ENCODE peak calls at places on chromosomes 7 and 10, in five cellular contexts. One of them, this sample, is unnamed.

GRCh38 chr7:43522406-43523156 is 60.3 kb upstream of the STK17A start:
- DNase-seq in HepG2: no peak
- DNase-seq in kidney: no peak
- DNase-seq in hepatocyte: no peak
- DNase-seq in neuronal stem cell: no peak
- DNase-seq in this sample: peak

GRCh38 chr7:35605760-35606159 is 89.2 kb downstream of the HERPUD2 start:
- DNase-seq in hepatocyte: no peak
- DNase-seq in HepG2: no peak
- DNase-seq in neuronal stem cell: no peak
- DNase-seq in kidney: no peak
- DNase-seq in this sample: no peak

GRCh38 chr10:21265622-21266021 is 259.9 kb downstream of the SKIDA1 start:
- DNase-seq in kidney: no peak
- DNase-seq in hepatocyte: no peak
- DNase-seq in HepG2: peak
- DNase-seq in neuronal stem cell: no peak
- DNase-seq in this sample: no peak

GRCh38 chr7:140526901-140527664 is 47.8 kb upstream of the MKRN1 start:
- DNase-seq in kidney: no peak
- DNase-seq in HepG2: no peak
- DNase-seq in hepatocyte: no peak
- DNase-seq in neuronal stem cell: no peak
- DNase-seq in this sample: no peak

GRCh38 chr10:124701435-124701834 is 42.7 kb downstream of the FAM53B start:
- DNase-seq in kidney: peak
- DNase-seq in neuronal stem cell: no peak
- DNase-seq in HepG2: no peak
- DNase-seq in hepatocyte: no peak
- DNase-seq in this sample: no peak

GRCh38 chr7:155207335-155208002 is 90.2 kb upstream of the INSIG1 start:
- DNase-seq in neuronal stem cell: no peak
- DNase-seq in HepG2: no peak
- DNase-seq in hepatocyte: no peak
- DNase-seq in kidney: no peak
- DNase-seq in this sample: no peak

GRCh38 chr7:1758859-1759521 is 88.9 kb downstream of the ELFN1 start:
- DNase-seq in hepatocyte: no peak
- DNase-seq in neuronal stem cell: no peak
- DNase-seq in HepG2: no peak
- DNase-seq in kidney: peak
- DNase-seq in this sample: no peak

GRCh38 chr7:8433477-8434289 is at the start of gene NXPH1:
- DNase-seq in hepatocyte: peak
- DNase-seq in neuronal stem cell: peak
- DNase-seq in kidney: peak
- DNase-seq in HepG2: peak
- DNase-seq in this sample: no peak

GRCh38 chr7:112770051-112770450 is 20.1 kb downstream of the TMEM168 start:
- DNase-seq in hepatocyte: peak
- DNase-seq in HepG2: no peak
- DNase-seq in neuronal stem cell: no peak
- DNase-seq in kidney: no peak
- DNase-seq in this sample: peak

GRCh38 chr10:50577681-50578350 is 45.9 kb downstream of the SGMS1 start:
- DNase-seq in neuronal stem cell: no peak
- DNase-seq in hepatocyte: peak
- DNase-seq in kidney: no peak
- DNase-seq in HepG2: no peak
- DNase-seq in this sample: peak

GRCh38 chr10:28692050-28692449 is 14.7 kb downstream of the BAMBI start:
- DNase-seq in kidney: no peak
- DNase-seq in HepG2: no peak
- DNase-seq in neuronal stem cell: no peak
- DNase-seq in hepatocyte: no peak
- DNase-seq in this sample: no peak

GRCh38 chr7:92763636-92764423 is 72.5 kb downstream of the CDK6 start:
- DNase-seq in hepatocyte: peak
- DNase-seq in kidney: no peak
- DNase-seq in neuronal stem cell: no peak
- DNase-seq in HepG2: peak
- DNase-seq in this sample: peak

GRCh38 chr7:2460641-2461040 is 15.6 kb downstream of the GRIFIN start:
- DNase-seq in kidney: no peak
- DNase-seq in HepG2: no peak
- DNase-seq in neuronal stem cell: no peak
- DNase-seq in hepatocyte: no peak
- DNase-seq in this sample: no peak

GRCh38 chr10:84097787-84098353 is 41.4 kb upstream of the GHITM start:
- DNase-seq in neuronal stem cell: peak
- DNase-seq in HepG2: no peak
- DNase-seq in kidney: no peak
- DNase-seq in hepatocyte: peak
- DNase-seq in this sample: no peak

GRCh38 chr7:78099715-78100477 is 301.3 kb downstream of the PHTF2 start:
- DNase-seq in hepatocyte: no peak
- DNase-seq in kidney: no peak
- DNase-seq in neuronal stem cell: no peak
- DNase-seq in HepG2: no peak
- DNase-seq in this sample: no peak

GRCh38 chr10:124614003-124614659 is 130.0 kb downstream of the FAM53B start:
- DNase-seq in kidney: no peak
- DNase-seq in neuronal stem cell: no peak
- DNase-seq in hepatocyte: no peak
- DNase-seq in HepG2: no peak
- DNase-seq in this sample: no peak

GRCh38 chr7:143408686-143409551 is at the start of gene EPHA1:
- DNase-seq in neuronal stem cell: no peak
- DNase-seq in hepatocyte: peak
- DNase-seq in kidney: peak
- DNase-seq in HepG2: no peak
- DNase-seq in this sample: no peak

GRCh38 chr10:27242951-27243551 is 2.5 kb upstream of the ACBD5 start:
- DNase-seq in neuronal stem cell: peak
- DNase-seq in hepatocyte: peak
- DNase-seq in kidney: no peak
- DNase-seq in HepG2: peak
- DNase-seq in this sample: peak

GRCh38 chr7:38222481-38223096 is 44.5 kb downstream of the STARD3NL start:
- DNase-seq in kidney: no peak
- DNase-seq in hepatocyte: peak
- DNase-seq in HepG2: peak
- DNase-seq in neuronal stem cell: peak
- DNase-seq in this sample: peak

GRCh38 chr7:43071604-43072003 is 40.8 kb upstream of the HECW1 start:
- DNase-seq in kidney: no peak
- DNase-seq in HepG2: no peak
- DNase-seq in neuronal stem cell: peak
- DNase-seq in hepatocyte: peak
- DNase-seq in this sample: peak

GRCh38 chr10:17431871-17432311 is 22.5 kb downstream of the ST8SIA6 start:
- DNase-seq in neuronal stem cell: no peak
- DNase-seq in kidney: no peak
- DNase-seq in HepG2: no peak
- DNase-seq in hepatocyte: no peak
- DNase-seq in this sample: no peak

GRCh38 chr7:27184342-27185012 is 555 bp downstream of the HOXA11 start:
- DNase-seq in hepatocyte: no peak
- DNase-seq in neuronal stem cell: no peak
- DNase-seq in HepG2: no peak
- DNase-seq in kidney: peak
- DNase-seq in this sample: peak

GRCh38 chr7:27182861-27183681 is 2.0 kb downstream of the HOXA11 start:
- DNase-seq in kidney: peak
- DNase-seq in HepG2: no peak
- DNase-seq in neuronal stem cell: no peak
- DNase-seq in hepatocyte: no peak
- DNase-seq in this sample: peak

GRCh38 chr7:27185013-27185707 is at the start of gene HOXA11:
- DNase-seq in hepatocyte: peak
- DNase-seq in HepG2: no peak
- DNase-seq in neuronal stem cell: no peak
- DNase-seq in kidney: peak
- DNase-seq in this sample: peak

GRCh38 chr7:27182285-27182827 is 2.7 kb downstream of the HOXA11 start:
- DNase-seq in HepG2: no peak
- DNase-seq in hepatocyte: no peak
- DNase-seq in kidney: peak
- DNase-seq in neuronal stem cell: no peak
- DNase-seq in this sample: no peak

DNA sequence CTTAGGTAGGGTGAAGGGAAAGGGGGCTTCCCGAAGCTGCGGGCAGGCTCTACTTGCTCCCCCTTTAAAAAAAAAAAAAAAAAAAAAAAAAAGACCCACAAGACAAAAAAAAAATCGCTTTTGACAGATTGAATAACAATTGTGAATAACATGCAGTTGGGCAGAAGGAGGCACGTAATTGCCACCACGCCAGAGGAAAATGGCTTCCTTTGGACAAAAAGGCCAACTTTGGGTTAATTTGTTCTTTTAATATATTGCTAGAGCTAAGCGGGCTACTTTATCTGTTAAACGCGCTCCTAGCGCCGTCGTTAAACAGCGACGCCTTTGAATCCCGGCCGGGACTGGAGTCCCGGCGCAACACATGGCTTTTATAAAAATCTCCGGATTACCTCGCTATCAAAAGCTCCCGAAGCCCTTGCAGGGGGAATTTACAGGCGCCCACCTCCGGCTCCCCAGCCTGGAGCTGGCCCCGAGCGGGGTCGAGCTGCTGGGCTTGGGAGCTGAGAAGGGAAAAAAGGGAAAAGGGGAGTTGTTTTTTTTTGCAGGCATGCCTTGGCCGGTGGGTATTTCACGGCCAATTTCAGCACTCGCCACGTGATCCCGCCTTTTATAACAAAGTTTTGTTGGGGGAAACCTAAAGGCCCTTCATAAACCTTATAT is 1.2 kb downstream of the HOXA11 start:
- DNase-seq in neuronal stem cell: no peak
- DNase-seq in kidney: peak
- DNase-seq in HepG2: no peak
- DNase-seq in hepatocyte: no peak
- DNase-seq in this sample: peak
- H3K4me3 ChIP-seq in neuronal stem cell: no peak
- H3K4me3 ChIP-seq in kidney: peak
- H3K4me3 ChIP-seq in HepG2: peak
- H3K4me3 ChIP-seq in hepatocyte: peak
- H3K4me3 ChIP-seq in this sample: peak

DNA sequence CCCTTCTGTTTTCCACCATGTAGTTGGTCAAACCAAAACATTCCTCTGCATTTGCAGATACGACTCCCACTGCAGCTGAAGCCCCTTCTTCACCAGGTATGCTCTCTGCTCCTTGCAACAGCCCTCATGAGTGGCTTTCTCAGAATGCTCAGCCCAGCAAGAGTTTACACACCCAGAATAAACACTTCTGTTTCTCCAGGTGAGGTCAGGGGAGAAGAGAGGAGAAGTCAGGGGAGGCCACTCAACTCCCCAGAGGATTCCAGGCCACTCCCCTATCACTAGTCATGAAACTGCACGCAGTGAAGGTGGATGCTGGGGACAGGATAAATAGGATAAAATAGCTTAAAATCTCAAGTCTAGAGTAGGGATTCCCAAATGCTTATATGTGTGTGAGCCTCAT is 31.2 kb downstream of the CUZD1 start:
- DNase-seq in HepG2: no peak
- DNase-seq in kidney: no peak
- DNase-seq in neuronal stem cell: no peak
- DNase-seq in hepatocyte: no peak
- DNase-seq in this sample: no peak
- H3K4me3 ChIP-seq in HepG2: no peak
- H3K4me3 ChIP-seq in kidney: no peak
- H3K4me3 ChIP-seq in neuronal stem cell: no peak
- H3K4me3 ChIP-seq in hepatocyte: no peak
- H3K4me3 ChIP-seq in this sample: no peak

DNA sequence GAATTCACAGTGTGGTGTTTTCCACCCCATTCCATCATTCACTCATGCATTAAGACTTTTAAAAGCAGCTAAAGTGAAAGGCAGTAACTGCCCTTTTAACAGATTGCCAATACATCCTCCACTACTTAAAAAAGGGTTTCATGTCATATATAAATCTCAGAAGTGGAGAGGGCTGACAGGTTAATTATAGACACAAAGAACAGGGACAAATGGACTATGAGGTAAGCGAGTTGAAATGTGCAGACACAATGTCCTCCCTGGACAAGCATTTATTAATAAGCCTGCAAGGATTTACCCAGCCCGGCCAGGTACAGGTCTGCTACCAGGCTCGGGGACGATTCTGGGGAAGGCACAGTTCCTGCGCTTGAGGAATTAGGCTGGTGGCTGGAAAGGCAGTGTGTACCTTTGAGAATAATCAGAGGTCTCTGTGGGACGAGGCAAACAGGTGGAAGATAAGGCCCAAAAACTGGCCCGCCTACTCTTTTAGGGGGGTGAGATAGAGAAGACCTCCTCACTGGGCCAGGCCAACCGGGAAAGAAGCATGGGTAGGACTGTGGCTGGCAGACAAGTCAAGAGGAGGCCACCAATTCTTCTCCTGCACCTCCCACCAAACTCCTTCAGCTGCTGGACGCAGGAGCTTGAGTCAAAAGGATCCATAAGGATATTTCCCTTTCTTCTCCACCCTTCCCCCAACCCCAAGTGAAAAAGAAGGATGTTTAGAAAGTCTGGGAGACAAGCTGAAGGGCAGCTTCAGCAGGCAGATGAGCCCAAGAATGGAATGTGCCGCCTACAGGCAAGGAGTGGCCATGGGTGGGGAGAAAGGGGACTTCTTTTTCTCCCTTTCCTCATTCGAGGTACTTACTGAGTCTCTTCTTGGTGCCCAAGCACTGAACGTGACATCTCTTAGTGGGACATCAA is 1.5 kb downstream of the PDLIM1 start:
- DNase-seq in hepatocyte: peak
- DNase-seq in HepG2: no peak
- DNase-seq in neuronal stem cell: no peak
- DNase-seq in kidney: no peak
- DNase-seq in this sample: no peak
- H3K4me3 ChIP-seq in hepatocyte: peak
- H3K4me3 ChIP-seq in HepG2: peak
- H3K4me3 ChIP-seq in neuronal stem cell: no peak
- H3K4me3 ChIP-seq in kidney: peak
- H3K4me3 ChIP-seq in this sample: no peak

GRCh38 chr7:119270644-119271043 is 1002.3 kb upstream of the KCND2 start:
- DNase-seq in neuronal stem cell: no peak
- DNase-seq in kidney: no peak
- DNase-seq in HepG2: no peak
- DNase-seq in hepatocyte: no peak
- DNase-seq in this sample: no peak

GRCh38 chr7:119271147-119271779 is 1001.7 kb upstream of the KCND2 start:
- DNase-seq in neuronal stem cell: no peak
- DNase-seq in kidney: no peak
- DNase-seq in HepG2: no peak
- DNase-seq in hepatocyte: no peak
- DNase-seq in this sample: no peak

DNA sequence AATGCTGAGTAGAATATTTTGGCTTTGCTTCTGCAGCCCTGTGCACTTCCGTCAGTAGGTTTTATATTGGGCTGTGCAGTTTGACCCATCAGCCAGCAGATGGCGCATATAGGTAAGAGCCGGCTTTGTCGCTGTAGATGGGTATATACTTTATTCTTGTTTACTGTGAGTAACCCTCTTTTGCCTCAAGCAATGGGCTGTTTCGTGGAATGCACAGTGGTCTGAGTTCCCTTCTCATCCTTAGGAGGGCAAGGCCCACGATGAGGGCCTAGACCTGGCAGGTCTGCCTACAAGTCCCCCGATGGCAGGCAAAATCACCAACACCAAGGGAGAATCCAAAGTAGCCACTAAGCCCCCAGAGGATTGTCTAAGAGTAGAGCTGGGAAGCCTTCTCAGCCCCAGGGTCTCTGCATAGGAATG is 1002.9 kb upstream of the KCND2 start:
- DNase-seq in neuronal stem cell: peak
- DNase-seq in HepG2: peak
- DNase-seq in hepatocyte: peak
- DNase-seq in kidney: no peak
- DNase-seq in this sample: peak
- H3K4me3 ChIP-seq in neuronal stem cell: no peak
- H3K4me3 ChIP-seq in HepG2: no peak
- H3K4me3 ChIP-seq in hepatocyte: no peak
- H3K4me3 ChIP-seq in kidney: no peak
- H3K4me3 ChIP-seq in this sample: no peak

This sample was measured in SJCRH30.